ENCODE peak calls at places on chromosomes 2 and 18, in nine cellular contexts. H, K, G, Y, Q, E, I, X and M are unnamed samples.

GRCh38 chr18:59520569-59520968 is 161.5 kb upstream of the LMAN1 start:
- DNase-seq in H (no peak), K (no peak), G (no peak), Y (no peak), Q (no peak), E (no peak), I (no peak), X (no peak), M (no peak)

GRCh38 chr2:168210898-168211570 is 36.4 kb downstream of the STK39 start:
- DNase-seq in H (no peak), K (peak), G (no peak), Y (peak), Q (peak), E (no peak), I (peak), X (peak), M (no peak)

GRCh38 chr2:102764083-102764482 is 2.3 kb downstream of the TMEM182 start:
- DNase-seq in H (no peak), K (peak), G (no peak), Y (no peak), Q (no peak), E (no peak), I (no peak), X (no peak), M (no peak)

GRCh38 chr2:98009887-98010760 is 14.4 kb upstream of the TMEM131 start:
- DNase-seq in H (no peak), K (no peak), G (no peak), Y (no peak), Q (no peak), E (no peak), I (no peak), X (no peak), M (no peak)

GRCh38 chr2:111117666-111118454 is 2.9 kb upstream of the BCL2L11 start:
- DNase-seq in H (no peak), K (peak), G (peak), Y (peak), Q (no peak), E (peak), I (peak), X (no peak), M (no peak)

GRCh38 chr2:34093790-34094189 is 494.7 kb upstream of the FAM98A start:
- DNase-seq in H (no peak), K (no peak), G (no peak), Y (no peak), Q (no peak), E (no peak), I (no peak), X (no peak), M (no peak)

GRCh38 chr18:50475538-50476193 is 84.2 kb upstream of the MAPK4 start:
- DNase-seq in H (no peak), K (no peak), G (no peak), Y (no peak), Q (no peak), E (no peak), I (no peak), X (no peak), M (no peak)

GRCh38 chr2:141554810-141555209 is 576.0 kb downstream of the LRP1B start:
- DNase-seq in H (peak), K (peak), G (no peak), Y (peak), Q (peak), E (no peak), I (peak), X (no peak), M (no peak)

GRCh38 chr2:119372778-119373568 is 6.2 kb downstream of the DBI start:
- DNase-seq in H (no peak), K (no peak), G (no peak), Y (no peak), Q (no peak), E (no peak), I (no peak), X (no peak), M (no peak)

GRCh38 chr2:196331143-196331542 is 159.8 kb upstream of the STK17B start:
- DNase-seq in H (no peak), K (peak), G (no peak), Y (no peak), Q (no peak), E (no peak), I (peak), X (no peak), M (no peak)

GRCh38 chr2:170736628-170737027 is 21.5 kb downstream of the SP5 start:
- DNase-seq in H (no peak), K (no peak), G (no peak), Y (no peak), Q (no peak), E (no peak), I (no peak), X (no peak), M (no peak)

GRCh38 chr2:144942516-144943256 is 422.8 kb upstream of the ZEB2 start:
- DNase-seq in H (no peak), K (peak), G (no peak), Y (peak), Q (no peak), E (no peak), I (peak), X (no peak), M (no peak)

GRCh38 chr18:29979884-29980283 is 1062.7 kb downstream of the DSC3 start:
- DNase-seq in H (no peak), K (no peak), G (no peak), Y (no peak), Q (no peak), E (no peak), I (no peak), X (no peak), M (no peak)

GRCh38 chr2:134745023-134745422 is 26.2 kb upstream of the TMEM163 start:
- DNase-seq in H (no peak), K (no peak), G (no peak), Y (no peak), Q (no peak), E (no peak), I (no peak), X (no peak), M (no peak)

GRCh38 chr2:219596954-219597551 is 604 bp upstream of the STK11IP start:
- DNase-seq in H (no peak), K (peak), G (no peak), Y (peak), Q (no peak), E (no peak), I (no peak), X (no peak), M (no peak)

GRCh38 chr18:11909597-11910026 is 1.5 kb upstream of the MPPE1 start:
- DNase-seq in H (no peak), K (peak), G (no peak), Y (no peak), Q (no peak), E (no peak), I (peak), X (no peak), M (no peak)
- H3K4me3 ChIP-seq in H (no peak), K (peak), G (peak), Y (peak), Q (no peak), E (no peak), I (no peak), X (no peak), M (peak)

DNA sequence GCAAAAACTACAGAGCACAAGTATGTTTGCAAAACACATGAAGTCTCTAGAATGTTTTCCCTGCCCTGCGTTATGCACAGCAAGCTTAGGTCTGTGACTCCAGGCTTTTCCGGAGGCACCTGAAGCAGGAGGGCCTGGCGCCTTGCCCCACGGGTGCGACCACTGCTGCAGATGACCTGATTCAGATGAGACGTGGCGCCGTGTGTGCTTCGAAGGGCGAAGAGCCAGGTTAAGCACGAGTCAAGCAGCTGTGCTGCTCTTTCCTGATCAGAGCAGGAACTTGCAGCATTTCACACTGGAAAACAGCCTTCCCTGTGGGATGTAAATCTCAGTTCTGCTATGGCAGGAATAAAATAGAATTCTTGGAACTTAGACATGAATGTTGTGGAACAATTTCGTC is 43.2 kb downstream of the EIPR1 start:
- DNase-seq in H (no peak), K (no peak), G (no peak), Y (no peak), Q (no peak), E (peak), I (no peak), X (no peak), M (peak)
- TF ChIP-seq CTCF in H (no peak), K (no peak), G (no peak), Y (no peak), Q (no peak), E (no peak), I (no peak), X (no peak), M (no peak)

DNA sequence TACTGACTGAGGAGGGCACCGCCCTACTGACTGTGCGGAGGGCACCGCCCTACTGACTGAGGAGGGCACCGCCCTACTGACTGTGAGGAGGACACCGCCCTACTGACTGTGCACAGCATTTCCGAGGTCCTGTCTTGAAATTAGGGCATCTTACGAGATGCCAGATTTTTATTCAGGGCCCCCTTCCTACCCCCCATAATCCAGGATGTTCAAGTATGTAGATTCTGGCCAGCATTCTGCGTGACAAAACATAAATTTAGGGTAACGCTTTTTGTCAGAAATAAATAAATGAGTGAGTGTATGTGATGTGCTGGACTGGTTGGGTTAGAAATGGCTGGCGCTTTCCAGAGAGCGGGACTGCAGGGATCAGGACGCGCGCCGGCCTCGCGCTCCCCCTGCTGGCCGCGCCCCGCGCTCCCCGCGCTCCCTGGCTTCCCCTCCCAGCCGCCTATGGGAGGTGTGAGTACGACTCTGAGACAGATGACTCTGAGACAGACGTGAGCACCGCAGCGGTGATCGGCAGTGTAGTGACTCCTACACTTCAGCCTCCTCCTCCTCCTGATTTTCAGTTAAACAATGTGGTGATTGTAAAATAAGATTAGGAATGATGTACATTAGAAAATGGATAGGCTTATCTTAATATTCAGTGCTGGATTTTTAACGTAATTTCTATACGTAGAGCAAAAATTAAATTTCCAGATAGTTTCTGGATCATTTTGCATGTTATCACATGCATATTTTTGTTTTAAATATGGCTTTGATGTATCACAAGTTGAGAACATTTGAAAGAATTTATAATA is 149.2 kb upstream of the NFATC1 start:
- DNase-seq in H (peak), K (peak), G (peak), Y (peak), Q (peak), E (peak), I (peak), X (peak), M (no peak)
- H3K4me3 ChIP-seq in H (peak), K (no peak), G (no peak), Y (peak), Q (peak), E (no peak), I (no peak), X (no peak), M (peak)

GRCh38 chr2:86035883-86036789 is 69.5 kb downstream of the POLR1A start:
- DNase-seq in H (no peak), K (peak), G (no peak), Y (no peak), Q (no peak), E (peak), I (peak), X (peak), M (no peak)
- TF ChIP-seq CTCF in H (no peak), K (peak), G (peak), Y (no peak), Q (no peak), E (no peak), I (peak), X (peak), M (no peak)

GRCh38 chr2:95298471-95299111 is 1.4 kb downstream of the KCNIP3 start:
- DNase-seq in H (no peak), K (no peak), G (no peak), Y (no peak), Q (no peak), E (no peak), I (no peak), X (no peak), M (no peak)

GRCh38 chr2:95296036-95296435 is 1.1 kb upstream of the KCNIP3 start:
- DNase-seq in H (no peak), K (no peak), G (peak), Y (no peak), Q (no peak), E (no peak), I (no peak), X (peak), M (no peak)

GRCh38 chr2:95295376-95295775 is 1.8 kb upstream of the KCNIP3 start:
- DNase-seq in H (no peak), K (no peak), G (no peak), Y (no peak), Q (no peak), E (no peak), I (no peak), X (no peak), M (no peak)

GRCh38 chr2:95297639-95298395 is 670 bp downstream of the KCNIP3 start:
- DNase-seq in H (no peak), K (no peak), G (peak), Y (no peak), Q (no peak), E (no peak), I (no peak), X (no peak), M (no peak)

GRCh38 chr2:95297088-95297487 is at the start of gene KCNIP3:
- DNase-seq in H (no peak), K (no peak), G (no peak), Y (no peak), Q (no peak), E (no peak), I (no peak), X (peak), M (no peak)
- H3K4me3 ChIP-seq in H (no peak), K (no peak), G (no peak), Y (no peak), Q (no peak), E (no peak), I (no peak), X (no peak), M (peak)

DNA sequence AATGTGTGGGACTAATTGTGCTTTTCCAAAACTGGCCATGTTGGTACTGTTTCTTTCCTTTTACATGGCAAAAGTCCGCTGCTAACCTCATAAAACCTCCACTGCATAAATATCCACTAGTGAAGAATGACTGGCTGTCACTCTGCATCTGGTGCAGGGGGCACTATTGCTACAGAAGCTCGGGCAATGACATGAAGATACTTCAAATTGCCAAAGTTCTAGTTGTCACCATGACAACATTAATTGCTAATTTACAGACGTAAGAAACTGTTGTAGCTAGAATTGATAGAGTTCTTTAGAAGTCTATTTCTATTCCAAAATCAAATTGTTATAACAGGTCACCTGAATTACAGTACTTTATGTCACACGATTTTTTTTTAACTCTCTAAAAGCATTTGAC is 861 bp downstream of the CFAP210 start:
- DNase-seq in H (peak), K (no peak), G (no peak), Y (no peak), Q (peak), E (no peak), I (peak), X (no peak), M (no peak)
- TF ChIP-seq CTCF in H (peak), K (no peak), G (no peak), Y (no peak), Q (peak), E (no peak), I (peak), X (no peak), M (no peak)

GRCh38 chr2:11344342-11344955 is at the start of gene ROCK2:
- DNase-seq in H (peak), K (peak), G (peak), Y (peak), Q (peak), E (peak), I (peak), X (peak), M (peak)
- H3K4me3 ChIP-seq in H (peak), K (peak), G (peak), Y (peak), Q (peak), E (peak), I (peak), X (peak), M (peak)

DNA sequence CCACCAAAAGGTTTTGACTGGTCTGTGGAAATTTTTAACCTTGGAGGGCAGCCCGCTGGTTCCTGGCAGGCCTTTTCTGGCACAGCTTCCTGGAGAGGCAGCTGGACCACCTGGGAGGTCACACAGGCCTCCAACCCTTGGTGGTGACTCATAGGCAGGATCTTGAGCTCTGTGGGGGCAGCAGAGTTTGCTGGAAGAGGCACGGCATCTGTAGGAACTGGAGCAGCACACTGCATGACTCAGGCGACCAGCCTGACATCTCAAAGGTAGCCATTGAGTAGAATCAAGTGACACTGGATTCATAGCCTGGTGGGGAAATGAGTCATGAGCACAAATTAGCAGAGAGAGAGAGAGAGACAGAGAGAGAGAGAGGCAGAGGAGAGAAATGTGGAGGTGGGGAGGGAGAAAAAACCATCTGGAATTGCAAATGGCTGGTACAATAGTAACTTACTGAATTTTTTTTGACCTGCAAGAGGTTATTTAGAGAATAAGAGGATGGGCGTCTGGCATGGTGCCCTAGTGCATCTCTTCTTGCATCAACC is 57.4 kb downstream of the TRPM8 start:
- DNase-seq in H (peak), K (peak), G (no peak), Y (peak), Q (peak), E (no peak), I (peak), X (no peak), M (no peak)
- TF ChIP-seq CTCF in H (peak), K (no peak), G (no peak), Y (no peak), Q (no peak), E (no peak), I (no peak), X (no peak), M (no peak)

DNA sequence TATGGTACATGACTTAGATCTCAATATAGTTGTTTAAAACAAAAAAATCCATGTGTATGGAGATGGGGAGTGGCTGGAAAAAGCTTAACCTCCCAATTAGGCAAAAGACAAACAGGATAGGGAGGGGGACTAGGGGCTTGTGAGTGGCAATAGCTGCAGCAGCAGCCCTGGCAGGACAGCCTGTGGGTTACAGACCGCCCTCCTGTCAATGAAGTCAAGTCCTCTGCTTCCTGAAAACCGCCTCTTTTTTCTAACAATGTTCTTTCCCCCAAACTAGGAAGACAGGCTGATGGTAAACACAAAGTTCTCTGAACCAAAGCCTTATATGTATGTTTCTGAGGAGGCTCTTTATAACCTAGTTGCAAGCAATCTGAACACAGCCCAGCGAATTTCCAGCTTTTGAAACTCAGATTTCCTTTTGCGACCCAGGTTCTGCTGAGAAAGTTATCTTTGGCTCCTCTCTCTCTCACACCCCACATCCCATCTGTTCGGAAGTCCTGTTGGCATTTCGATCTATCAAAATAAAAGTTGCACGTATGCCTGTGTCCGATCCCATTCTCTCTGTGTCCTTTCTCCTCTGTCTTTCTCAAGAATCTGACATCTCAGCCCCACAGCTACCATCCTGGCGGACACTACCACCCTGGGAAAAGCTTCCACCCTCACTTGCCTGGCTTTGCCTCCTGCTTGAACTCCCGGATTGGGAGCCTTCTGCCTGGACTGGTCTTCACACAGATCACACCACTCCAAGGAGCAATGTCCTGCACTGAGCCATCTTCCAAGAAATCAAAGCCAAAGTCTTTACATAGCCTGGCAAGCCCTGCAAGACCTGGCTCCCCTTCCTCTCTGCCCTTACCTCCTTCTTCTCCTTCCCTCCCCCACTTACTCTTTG is 10.1 kb downstream of the ATP8B1 start:
- DNase-seq in H (no peak), K (no peak), G (no peak), Y (no peak), Q (no peak), E (no peak), I (no peak), X (no peak), M (no peak)
- H3K4me3 ChIP-seq in H (no peak), K (no peak), G (peak), Y (no peak), Q (no peak), E (no peak), I (peak), X (no peak), M (peak)

GRCh38 chr2:199490049-199490448 is 32.3 kb upstream of the SATB2 start:
- DNase-seq in H (no peak), K (no peak), G (no peak), Y (no peak), Q (no peak), E (no peak), I (peak), X (no peak), M (no peak)

GRCh38 chr2:199485732-199486335 is 28.1 kb upstream of the SATB2 start:
- DNase-seq in H (peak), K (peak), G (no peak), Y (peak), Q (peak), E (no peak), I (peak), X (peak), M (no peak)

GRCh38 chr2:199488772-199489400 is 31.1 kb upstream of the SATB2 start:
- DNase-seq in H (peak), K (peak), G (no peak), Y (peak), Q (peak), E (no peak), I (peak), X (no peak), M (no peak)

GRCh38 chr2:199480966-199481365 is 23.2 kb upstream of the SATB2 start:
- DNase-seq in H (no peak), K (no peak), G (no peak), Y (no peak), Q (no peak), E (no peak), I (no peak), X (no peak), M (no peak)

DNA sequence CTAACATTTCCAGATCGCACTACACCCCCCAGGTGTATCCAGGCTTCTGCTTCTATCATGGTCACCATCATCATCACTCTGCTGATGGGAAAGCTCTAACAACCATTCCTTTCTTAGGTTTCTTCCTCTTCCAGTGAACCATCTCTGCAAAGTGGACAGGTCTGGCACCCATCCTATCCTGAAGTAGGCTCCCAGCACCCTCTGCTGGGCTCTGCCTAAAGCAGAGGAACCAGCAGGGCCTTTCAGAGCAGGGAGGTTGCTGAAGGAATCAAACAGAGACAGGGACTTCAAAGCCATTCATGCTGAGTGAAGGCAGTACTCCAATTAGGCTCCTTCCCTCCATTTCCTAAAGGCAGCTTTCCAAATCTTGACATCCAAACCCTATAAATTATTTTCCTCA is 27.2 kb upstream of the SATB2 start:
- DNase-seq in H (no peak), K (no peak), G (no peak), Y (no peak), Q (no peak), E (no peak), I (peak), X (no peak), M (no peak)
- TF ChIP-seq CTCF in H (peak), K (peak), G (no peak), Y (no peak), Q (peak), E (no peak), I (peak), X (no peak), M (no peak)